ENCODE peak calls at places on chromosomes 13 and 19, in four cellular contexts. O is H1, F is spleen, C is stomach. T is an unnamed sample.

GRCh38 chr13:57630661-57631606 is 610 bp upstream of the PCDH17 start:
- DNase-seq in O (peak; percentile 49), F (no peak), C (no peak), T (no peak)

GRCh38 chr19:49676136-49676689 is 858 bp upstream of the PRMT1 start:
- DNase-seq in O (no peak), F (peak; percentile 90), C (peak; percentile 84), T (no peak)

GRCh38 chr13:108859202-108860012 is 230.0 kb downstream of the MYO16 start:
- DNase-seq in O (no peak), F (no peak), C (no peak), T (no peak)

GRCh38 chr13:30257433-30258099 is 49.8 kb downstream of the KATNAL1 start:
- DNase-seq in O (peak; percentile 47), F (no peak), C (no peak), T (no peak)

GRCh38 chr13:59447846-59448620 is 715.7 kb downstream of the DIAPH3 start:
- DNase-seq in O (no peak), F (no peak), C (no peak), T (no peak)

GRCh38 chr13:40922437-40923040 is 96.6 kb downstream of the ELF1 start:
- DNase-seq in O (peak; percentile 49), F (peak; percentile 79), C (no peak), T (no peak)

GRCh38 chr13:42363941-42364612 is 92.1 kb downstream of the AKAP11 start:
- DNase-seq in O (no peak), F (no peak), C (no peak), T (no peak)

GRCh38 chr13:58300224-58300623 is 668.7 kb downstream of the PCDH17 start:
- DNase-seq in O (no peak), F (no peak), C (no peak), T (no peak)

GRCh38 chr13:47459512-47459911 is 541.6 kb downstream of the SUCLA2 start:
- DNase-seq in O (no peak), F (no peak), C (no peak), T (no peak)

GRCh38 chr19:3403489-3404323 is 37.3 kb downstream of the NFIC start:
- DNase-seq in O (no peak), F (peak; percentile 84), C (peak; percentile 91), T (peak; percentile 88)

DNA sequence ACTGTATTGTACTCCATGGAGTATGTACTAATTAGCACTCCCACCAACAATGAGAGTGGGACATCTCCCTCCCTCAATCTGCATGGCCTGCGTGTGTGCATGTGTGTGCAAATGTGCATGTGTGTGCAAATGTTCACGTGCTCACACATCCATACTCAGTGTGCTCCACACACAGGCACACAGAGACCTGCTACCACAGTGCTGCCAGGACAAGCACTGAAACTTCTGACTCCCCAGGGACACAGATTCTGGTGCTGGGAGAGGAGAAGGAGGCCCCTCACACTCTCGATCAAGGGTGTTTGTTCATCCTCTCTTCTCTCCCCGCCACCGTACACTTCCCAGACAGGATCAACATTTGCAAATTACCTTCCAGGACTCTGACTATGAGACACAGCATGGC is 37.8 kb upstream of the ZNF507 start:
- DNase-seq in O (no peak), F (no peak), C (no peak), T (no peak)
- TF ChIP-seq POLR2AphosphoS5 in O (no peak), F (no peak), C (no peak), T (no peak)

GRCh38 chr19:35860436-35860817 is 3.7 kb downstream of the KIRREL2 start:
- DNase-seq in O (peak; percentile 60), F (no peak), C (no peak), T (no peak)
- H3K4me1 ChIP-seq in O (peaks cover 20% of the 10 kb centered on the region), F (peaks cover 22% of the 10 kb centered on the region), C (peaks cover 15% of the 10 kb centered on the region), T (no peaks in the 10 kb centered on the region)

DNA sequence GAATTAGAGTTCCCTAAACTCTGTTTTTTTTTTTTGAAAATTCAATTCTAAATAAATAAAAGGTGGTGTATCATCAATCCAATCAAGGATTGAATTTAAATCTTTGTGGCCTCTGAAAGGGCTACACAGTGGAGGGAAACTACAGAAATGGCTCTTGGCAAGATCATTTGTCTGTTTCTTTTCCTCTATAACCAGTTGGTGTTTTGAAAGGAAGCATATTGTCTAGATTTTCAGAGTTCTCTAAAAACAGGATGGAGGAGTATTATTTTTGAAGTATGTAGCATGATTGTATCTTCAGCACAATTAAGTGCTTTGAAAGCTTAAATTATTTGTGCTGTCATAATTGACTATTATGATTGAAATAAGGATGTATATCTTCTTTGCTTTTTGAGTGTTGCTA is 29.8 kb downstream of the WASF3 start:
- DNase-seq in O (no peak), F (no peak), C (no peak), T (no peak)
- TF ChIP-seq POLR2A in O (no peak), F (no peak), C (no peak), T (no peak)

GRCh38 chr13:93280688-93281087 is 54.1 kb downstream of the GPC6 start:
- DNase-seq in O (no peak), F (no peak), C (no peak), T (no peak)
- TF ChIP-seq POLR2AphosphoS5 in O (no peak), F (no peak), C (no peak), T (no peak)

GRCh38 chr13:51997641-51998330 is 13.5 kb downstream of the ATP7B start:
- DNase-seq in O (no peak), F (no peak), C (peak; percentile 44), T (no peak)
- H3K4me1 ChIP-seq in O (peaks cover 12% of the 10 kb centered on the region), F (peaks cover 10% of the 10 kb centered on the region), C (peaks cover 44% of the 10 kb centered on the region), T (no peaks in the 10 kb centered on the region)

T was measured in breast epithelium.